ENCODE peak calls at places on chromosomes 3 and 15, in five cellular contexts. F is upper lobe of right lung; L is AG04450; Z is posterior cingulate gyrus; T is activated naive CD4-positive, alpha-beta T cell treated with anti-CD3 and anti-CD28 coated beads, Interleukin-2, amount 10 ng/mL, durations not matched to agents 7 days and 5 days. A is an unnamed sample.

GRCh38 chr3:197029511-197030167 is at the start of gene MELTF:
- DNase-seq in Z (no peak), T (peak), L (peak), F (peak), A (peak)

GRCh38 chr3:61663728-61664492 is 102.5 kb downstream of the PTPRG start:
- DNase-seq in T (no peak), Z (no peak), F (no peak), L (peak), A (peak)

GRCh38 chr15:65576669-65577068 is 34.3 kb downstream of the INTS14 start:
- DNase-seq in L (peak), F (no peak), T (no peak), Z (no peak), A (peak)

GRCh38 chr3:186261638-186262037 is 100.4 kb downstream of the DGKG start:
- DNase-seq in L (no peak), Z (no peak), F (no peak), T (no peak), A (no peak)

GRCh38 chr3:134666885-134667284 is 16.1 kb upstream of the KY start:
- DNase-seq in F (no peak), T (no peak), Z (no peak), L (no peak), A (no peak)

GRCh38 chr3:76585794-76586392 is 454.0 kb upstream of the ROBO2 start:
- DNase-seq in T (no peak), F (no peak), Z (no peak), L (no peak), A (peak)

GRCh38 chr3:126370606-126371005 is 13.4 kb upstream of the KLF15 start:
- DNase-seq in L (no peak), T (no peak), F (peak), Z (no peak), A (no peak)

GRCh38 chr15:65940618-65940909 is 71.3 kb downstream of the RAB11A start:
- DNase-seq in Z (no peak), F (no peak), L (no peak), T (no peak), A (no peak)

GRCh38 chr15:77904901-77905300 is 172.6 kb downstream of the TBC1D2B start:
- DNase-seq in L (no peak), Z (no peak), T (no peak), F (no peak), A (no peak)

GRCh38 chr15:41891946-41892345 is 1.9 kb downstream of the SPTBN5 start:
- DNase-seq in T (no peak), F (no peak), L (no peak), Z (no peak), A (no peak)

GRCh38 chr3:57805674-57806073 is 49.6 kb downstream of the SLMAP start:
- DNase-seq in T (no peak), F (no peak), Z (no peak), L (peak), A (peak)

GRCh38 chr3:143751643-143752178 is 96.6 kb downstream of the SLC9A9 start:
- DNase-seq in T (peak), L (no peak), Z (no peak), F (no peak), A (no peak)

GRCh38 chr15:28878209-28878608 is 7.6 kb upstream of the APBA2 start:
- DNase-seq in T (no peak), F (no peak), L (no peak), Z (no peak), A (no peak)